ENCODE peak calls at places on chromosome 1, in eight cellular contexts. S, N, K, O, P, I, Y and F are unnamed samples.

GRCh38 chr1:10625076-10625475 is 150.3 kb downstream of the PEX14 start:
- DNase-seq in S (peak; percentile 27), N (no peak), K (no peak), O (no peak), P (no peak), I (no peak), Y (no peak), F (no peak)

GRCh38 chr1:88608139-88608943 is 75.7 kb upstream of the PKN2 start:
- DNase-seq in S (no peak), N (no peak), K (no peak), O (no peak), P (peak; percentile 2), I (no peak), Y (no peak), F (no peak)

GRCh38 chr1:165397945-165398344 is 41.4 kb upstream of the LMX1A start:
- DNase-seq in S (no peak), N (no peak), K (no peak), O (no peak), P (peak; percentile 73), I (no peak), Y (no peak), F (no peak)

GRCh38 chr1:19877821-19878636 is 4.2 kb upstream of the OTUD3 start:
- DNase-seq in S (no peak), N (no peak), K (peak; percentile 37), O (no peak), P (peak; percentile 21), I (no peak), Y (no peak), F (no peak)

GRCh38 chr1:65001238-65001792 is 35.0 kb upstream of the JAK1 start:
- DNase-seq in S (peak; percentile 89), N (peak; percentile 61), K (no peak), O (peak; percentile 90), P (peak; percentile 18), I (peak; percentile 50), Y (peak; percentile 63), F (no peak)

GRCh38 chr1:3451994-3452865 is 2.2 kb upstream of the ARHGEF16 start:
- DNase-seq in S (peak; percentile 42), N (no peak), K (no peak), O (no peak), P (no peak), I (no peak), Y (no peak), F (no peak)

GRCh38 chr1:55213885-55214213 is 1.3 kb downstream of the USP24 start:
- DNase-seq in S (no peak), N (no peak), K (no peak), O (no peak), P (no peak), I (no peak), Y (peak; percentile 27), F (peak; percentile 27)

GRCh38 chr1:156677616-156678596 is 699 bp upstream of the NES start:
- DNase-seq in S (peak; percentile 83), N (no peak), K (no peak), O (peak; percentile 77), P (peak; percentile 69), I (no peak), Y (peak; percentile 70), F (peak; percentile 89)

GRCh38 chr1:53625766-53626520 is 113.0 kb downstream of the GLIS1 start:
- DNase-seq in S (no peak), N (no peak), K (no peak), O (peak; percentile 56), P (no peak), I (no peak), Y (no peak), F (no peak)

GRCh38 chr1:100074604-100075395 is 57.9 kb downstream of the SASS6 start:
- DNase-seq in S (no peak), N (no peak), K (no peak), O (no peak), P (no peak), I (no peak), Y (no peak), F (no peak)